ENCODE peak calls at places on chromosomes 3 and 15, in nine cellular contexts. One of them, this sample, is unnamed.

GRCh38 chr3:175346573-175347356 is 487.6 kb downstream of the NAALADL2 start:
- DNase-seq in lung: peak
- DNase-seq in stimulated activated CD4-positive, alpha-beta T cell treated with anti-CD3 and anti-CD28 coated beads, Interleukin-4, amount 100 ng/mL, for 48 hours: no peak
- DNase-seq in AG04449: peak
- DNase-seq in DMS153: peak
- DNase-seq in stimulated activated naive B cell treated with anti-CD40 and anti-IgM and Interleukin-4, amounts not matched to agents 10 μg/mL and 1 μg/mL and 100 μg/mL, for 72 hours: no peak
- DNase-seq in lower leg skin: peak
- DNase-seq in left colon: peak
- DNase-seq in occipital lobe: peak
- DNase-seq in this sample: peak

GRCh38 chr3:52845157-52845556 is 10.3 kb upstream of the MUSTN1 start:
- DNase-seq in lung: peak
- DNase-seq in stimulated activated CD4-positive, alpha-beta T cell treated with anti-CD3 and anti-CD28 coated beads, Interleukin-4, amount 100 ng/mL, for 48 hours: no peak
- DNase-seq in AG04449: no peak
- DNase-seq in DMS153: no peak
- DNase-seq in stimulated activated naive B cell treated with anti-CD40 and anti-IgM and Interleukin-4, amounts not matched to agents 10 μg/mL and 1 μg/mL and 100 μg/mL, for 72 hours: no peak
- DNase-seq in lower leg skin: peak
- DNase-seq in left colon: no peak
- DNase-seq in occipital lobe: no peak
- DNase-seq in this sample: no peak

GRCh38 chr3:167976880-167977498 is 118.7 kb downstream of the GOLIM4 start:
- DNase-seq in lung: no peak
- DNase-seq in stimulated activated CD4-positive, alpha-beta T cell treated with anti-CD3 and anti-CD28 coated beads, Interleukin-4, amount 100 ng/mL, for 48 hours: no peak
- DNase-seq in AG04449: no peak
- DNase-seq in DMS153: peak
- DNase-seq in stimulated activated naive B cell treated with anti-CD40 and anti-IgM and Interleukin-4, amounts not matched to agents 10 μg/mL and 1 μg/mL and 100 μg/mL, for 72 hours: no peak
- DNase-seq in lower leg skin: no peak
- DNase-seq in left colon: no peak
- DNase-seq in occipital lobe: no peak
- DNase-seq in this sample: no peak

GRCh38 chr3:149586871-149587270 is 71.0 kb downstream of the WWTR1 start:
- DNase-seq in lung: no peak
- DNase-seq in stimulated activated CD4-positive, alpha-beta T cell treated with anti-CD3 and anti-CD28 coated beads, Interleukin-4, amount 100 ng/mL, for 48 hours: no peak
- DNase-seq in AG04449: no peak
- DNase-seq in DMS153: no peak
- DNase-seq in stimulated activated naive B cell treated with anti-CD40 and anti-IgM and Interleukin-4, amounts not matched to agents 10 μg/mL and 1 μg/mL and 100 μg/mL, for 72 hours: no peak
- DNase-seq in lower leg skin: no peak
- DNase-seq in left colon: no peak
- DNase-seq in occipital lobe: no peak
- DNase-seq in this sample: no peak

GRCh38 chr15:66845266-66845785 is 143.3 kb downstream of the SMAD6 start:
- DNase-seq in lung: no peak
- DNase-seq in stimulated activated CD4-positive, alpha-beta T cell treated with anti-CD3 and anti-CD28 coated beads, Interleukin-4, amount 100 ng/mL, for 48 hours: no peak
- DNase-seq in AG04449: no peak
- DNase-seq in DMS153: no peak
- DNase-seq in stimulated activated naive B cell treated with anti-CD40 and anti-IgM and Interleukin-4, amounts not matched to agents 10 μg/mL and 1 μg/mL and 100 μg/mL, for 72 hours: no peak
- DNase-seq in lower leg skin: no peak
- DNase-seq in left colon: no peak
- DNase-seq in occipital lobe: no peak
- DNase-seq in this sample: no peak

GRCh38 chr3:193029800-193030199 is 112.1 kb upstream of the MB21D2 start:
- DNase-seq in lung: no peak
- DNase-seq in stimulated activated CD4-positive, alpha-beta T cell treated with anti-CD3 and anti-CD28 coated beads, Interleukin-4, amount 100 ng/mL, for 48 hours: no peak
- DNase-seq in AG04449: no peak
- DNase-seq in DMS153: peak
- DNase-seq in stimulated activated naive B cell treated with anti-CD40 and anti-IgM and Interleukin-4, amounts not matched to agents 10 μg/mL and 1 μg/mL and 100 μg/mL, for 72 hours: no peak
- DNase-seq in lower leg skin: no peak
- DNase-seq in left colon: no peak
- DNase-seq in occipital lobe: no peak
- DNase-seq in this sample: no peak

GRCh38 chr3:32593903-32594525 is 23.4 kb upstream of the DYNC1LI1 start:
- DNase-seq in lung: no peak
- DNase-seq in stimulated activated CD4-positive, alpha-beta T cell treated with anti-CD3 and anti-CD28 coated beads, Interleukin-4, amount 100 ng/mL, for 48 hours: no peak
- DNase-seq in AG04449: no peak
- DNase-seq in DMS153: no peak
- DNase-seq in stimulated activated naive B cell treated with anti-CD40 and anti-IgM and Interleukin-4, amounts not matched to agents 10 μg/mL and 1 μg/mL and 100 μg/mL, for 72 hours: no peak
- DNase-seq in lower leg skin: no peak
- DNase-seq in left colon: no peak
- DNase-seq in occipital lobe: peak
- DNase-seq in this sample: no peak

GRCh38 chr3:192156382-192156781 is 571.0 kb downstream of the FGF12 start:
- DNase-seq in lung: no peak
- DNase-seq in stimulated activated CD4-positive, alpha-beta T cell treated with anti-CD3 and anti-CD28 coated beads, Interleukin-4, amount 100 ng/mL, for 48 hours: no peak
- DNase-seq in AG04449: no peak
- DNase-seq in DMS153: peak
- DNase-seq in stimulated activated naive B cell treated with anti-CD40 and anti-IgM and Interleukin-4, amounts not matched to agents 10 μg/mL and 1 μg/mL and 100 μg/mL, for 72 hours: no peak
- DNase-seq in lower leg skin: no peak
- DNase-seq in left colon: no peak
- DNase-seq in occipital lobe: no peak
- DNase-seq in this sample: no peak

GRCh38 chr15:76433798-76434400 is 97.3 kb downstream of the ISL2 start:
- DNase-seq in lung: no peak
- DNase-seq in stimulated activated CD4-positive, alpha-beta T cell treated with anti-CD3 and anti-CD28 coated beads, Interleukin-4, amount 100 ng/mL, for 48 hours: no peak
- DNase-seq in AG04449: peak
- DNase-seq in DMS153: no peak
- DNase-seq in stimulated activated naive B cell treated with anti-CD40 and anti-IgM and Interleukin-4, amounts not matched to agents 10 μg/mL and 1 μg/mL and 100 μg/mL, for 72 hours: no peak
- DNase-seq in lower leg skin: no peak
- DNase-seq in left colon: no peak
- DNase-seq in occipital lobe: no peak
- DNase-seq in this sample: no peak

GRCh38 chr3:152384412-152384811 is 115.7 kb downstream of the MBNL1 start:
- DNase-seq in lung: no peak
- DNase-seq in stimulated activated CD4-positive, alpha-beta T cell treated with anti-CD3 and anti-CD28 coated beads, Interleukin-4, amount 100 ng/mL, for 48 hours: no peak
- DNase-seq in AG04449: no peak
- DNase-seq in DMS153: no peak
- DNase-seq in stimulated activated naive B cell treated with anti-CD40 and anti-IgM and Interleukin-4, amounts not matched to agents 10 μg/mL and 1 μg/mL and 100 μg/mL, for 72 hours: no peak
- DNase-seq in lower leg skin: no peak
- DNase-seq in left colon: no peak
- DNase-seq in occipital lobe: no peak
- DNase-seq in this sample: no peak

GRCh38 chr3:132421832-132422231 is 4.5 kb downstream of the DNAJC13 start:
- DNase-seq in lung: no peak
- DNase-seq in stimulated activated CD4-positive, alpha-beta T cell treated with anti-CD3 and anti-CD28 coated beads, Interleukin-4, amount 100 ng/mL, for 48 hours: no peak
- DNase-seq in AG04449: peak
- DNase-seq in DMS153: no peak
- DNase-seq in stimulated activated naive B cell treated with anti-CD40 and anti-IgM and Interleukin-4, amounts not matched to agents 10 μg/mL and 1 μg/mL and 100 μg/mL, for 72 hours: no peak
- DNase-seq in lower leg skin: no peak
- DNase-seq in left colon: no peak
- DNase-seq in occipital lobe: no peak
- DNase-seq in this sample: no peak

GRCh38 chr3:46619845-46620778 is 7.8 kb downstream of the FAM240A start:
- DNase-seq in lung: no peak
- DNase-seq in stimulated activated CD4-positive, alpha-beta T cell treated with anti-CD3 and anti-CD28 coated beads, Interleukin-4, amount 100 ng/mL, for 48 hours: no peak
- DNase-seq in AG04449: no peak
- DNase-seq in DMS153: no peak
- DNase-seq in stimulated activated naive B cell treated with anti-CD40 and anti-IgM and Interleukin-4, amounts not matched to agents 10 μg/mL and 1 μg/mL and 100 μg/mL, for 72 hours: no peak
- DNase-seq in lower leg skin: no peak
- DNase-seq in left colon: no peak
- DNase-seq in occipital lobe: no peak
- DNase-seq in this sample: no peak

GRCh38 chr15:80437492-80437891 is 33.3 kb downstream of the ARNT2 start:
- DNase-seq in lung: no peak
- DNase-seq in stimulated activated CD4-positive, alpha-beta T cell treated with anti-CD3 and anti-CD28 coated beads, Interleukin-4, amount 100 ng/mL, for 48 hours: no peak
- DNase-seq in AG04449: no peak
- DNase-seq in DMS153: no peak
- DNase-seq in stimulated activated naive B cell treated with anti-CD40 and anti-IgM and Interleukin-4, amounts not matched to agents 10 μg/mL and 1 μg/mL and 100 μg/mL, for 72 hours: no peak
- DNase-seq in lower leg skin: no peak
- DNase-seq in left colon: no peak
- DNase-seq in occipital lobe: peak
- DNase-seq in this sample: peak

GRCh38 chr3:144636833-144637232 is 665.2 kb downstream of the DIPK2A start:
- DNase-seq in lung: no peak
- DNase-seq in stimulated activated CD4-positive, alpha-beta T cell treated with anti-CD3 and anti-CD28 coated beads, Interleukin-4, amount 100 ng/mL, for 48 hours: no peak
- DNase-seq in AG04449: no peak
- DNase-seq in DMS153: no peak
- DNase-seq in stimulated activated naive B cell treated with anti-CD40 and anti-IgM and Interleukin-4, amounts not matched to agents 10 μg/mL and 1 μg/mL and 100 μg/mL, for 72 hours: no peak
- DNase-seq in lower leg skin: no peak
- DNase-seq in left colon: no peak
- DNase-seq in occipital lobe: no peak
- DNase-seq in this sample: no peak

GRCh38 chr3:41267975-41268640 is 68.8 kb downstream of the CTNNB1 start:
- DNase-seq in lung: no peak
- DNase-seq in stimulated activated CD4-positive, alpha-beta T cell treated with anti-CD3 and anti-CD28 coated beads, Interleukin-4, amount 100 ng/mL, for 48 hours: no peak
- DNase-seq in AG04449: peak
- DNase-seq in DMS153: peak
- DNase-seq in stimulated activated naive B cell treated with anti-CD40 and anti-IgM and Interleukin-4, amounts not matched to agents 10 μg/mL and 1 μg/mL and 100 μg/mL, for 72 hours: no peak
- DNase-seq in lower leg skin: no peak
- DNase-seq in left colon: no peak
- DNase-seq in occipital lobe: no peak
- DNase-seq in this sample: no peak

GRCh38 chr15:20357139-20358065 is 184.2 kb downstream of the GOLGA6L6 start:
- DNase-seq in lung: no peak
- DNase-seq in stimulated activated CD4-positive, alpha-beta T cell treated with anti-CD3 and anti-CD28 coated beads, Interleukin-4, amount 100 ng/mL, for 48 hours: no peak
- DNase-seq in AG04449: no peak
- DNase-seq in DMS153: no peak
- DNase-seq in stimulated activated naive B cell treated with anti-CD40 and anti-IgM and Interleukin-4, amounts not matched to agents 10 μg/mL and 1 μg/mL and 100 μg/mL, for 72 hours: no peak
- DNase-seq in lower leg skin: no peak
- DNase-seq in left colon: peak
- DNase-seq in occipital lobe: no peak
- DNase-seq in this sample: no peak

GRCh38 chr3:138681463-138682215 is 73.1 kb downstream of the FAIM start:
- DNase-seq in lung: no peak
- DNase-seq in stimulated activated CD4-positive, alpha-beta T cell treated with anti-CD3 and anti-CD28 coated beads, Interleukin-4, amount 100 ng/mL, for 48 hours: no peak
- DNase-seq in AG04449: no peak
- DNase-seq in DMS153: no peak
- DNase-seq in stimulated activated naive B cell treated with anti-CD40 and anti-IgM and Interleukin-4, amounts not matched to agents 10 μg/mL and 1 μg/mL and 100 μg/mL, for 72 hours: no peak
- DNase-seq in lower leg skin: no peak
- DNase-seq in left colon: no peak
- DNase-seq in occipital lobe: no peak
- DNase-seq in this sample: no peak

GRCh38 chr3:123406598-123406997 is 42.3 kb downstream of the ADCY5 start:
- DNase-seq in lung: peak
- DNase-seq in stimulated activated CD4-positive, alpha-beta T cell treated with anti-CD3 and anti-CD28 coated beads, Interleukin-4, amount 100 ng/mL, for 48 hours: no peak
- DNase-seq in AG04449: no peak
- DNase-seq in DMS153: no peak
- DNase-seq in stimulated activated naive B cell treated with anti-CD40 and anti-IgM and Interleukin-4, amounts not matched to agents 10 μg/mL and 1 μg/mL and 100 μg/mL, for 72 hours: no peak
- DNase-seq in lower leg skin: no peak
- DNase-seq in left colon: peak
- DNase-seq in occipital lobe: no peak
- DNase-seq in this sample: no peak

GRCh38 chr3:109803274-109803673 is 465.9 kb upstream of the DPPA4 start:
- DNase-seq in lung: no peak
- DNase-seq in stimulated activated CD4-positive, alpha-beta T cell treated with anti-CD3 and anti-CD28 coated beads, Interleukin-4, amount 100 ng/mL, for 48 hours: no peak
- DNase-seq in AG04449: no peak
- DNase-seq in DMS153: no peak
- DNase-seq in stimulated activated naive B cell treated with anti-CD40 and anti-IgM and Interleukin-4, amounts not matched to agents 10 μg/mL and 1 μg/mL and 100 μg/mL, for 72 hours: no peak
- DNase-seq in lower leg skin: no peak
- DNase-seq in left colon: no peak
- DNase-seq in occipital lobe: no peak
- DNase-seq in this sample: no peak

GRCh38 chr15:29411299-29411698 is 141.7 kb upstream of the NSMCE3 start:
- DNase-seq in lung: no peak
- DNase-seq in stimulated activated CD4-positive, alpha-beta T cell treated with anti-CD3 and anti-CD28 coated beads, Interleukin-4, amount 100 ng/mL, for 48 hours: no peak
- DNase-seq in AG04449: no peak
- DNase-seq in DMS153: no peak
- DNase-seq in stimulated activated naive B cell treated with anti-CD40 and anti-IgM and Interleukin-4, amounts not matched to agents 10 μg/mL and 1 μg/mL and 100 μg/mL, for 72 hours: no peak
- DNase-seq in lower leg skin: no peak
- DNase-seq in left colon: no peak
- DNase-seq in occipital lobe: no peak
- DNase-seq in this sample: no peak

GRCh38 chr3:162437480-162437879 is 940.9 kb downstream of the OTOL1 start:
- DNase-seq in lung: no peak
- DNase-seq in stimulated activated CD4-positive, alpha-beta T cell treated with anti-CD3 and anti-CD28 coated beads, Interleukin-4, amount 100 ng/mL, for 48 hours: no peak
- DNase-seq in AG04449: no peak
- DNase-seq in DMS153: no peak
- DNase-seq in stimulated activated naive B cell treated with anti-CD40 and anti-IgM and Interleukin-4, amounts not matched to agents 10 μg/mL and 1 μg/mL and 100 μg/mL, for 72 hours: no peak
- DNase-seq in lower leg skin: no peak
- DNase-seq in left colon: no peak
- DNase-seq in occipital lobe: no peak
- DNase-seq in this sample: no peak

GRCh38 chr3:46664971-46665762 is 28.3 kb downstream of the ALS2CL start:
- DNase-seq in lung: no peak
- DNase-seq in stimulated activated CD4-positive, alpha-beta T cell treated with anti-CD3 and anti-CD28 coated beads, Interleukin-4, amount 100 ng/mL, for 48 hours: no peak
- DNase-seq in AG04449: no peak
- DNase-seq in DMS153: no peak
- DNase-seq in stimulated activated naive B cell treated with anti-CD40 and anti-IgM and Interleukin-4, amounts not matched to agents 10 μg/mL and 1 μg/mL and 100 μg/mL, for 72 hours: no peak
- DNase-seq in lower leg skin: no peak
- DNase-seq in left colon: no peak
- DNase-seq in occipital lobe: peak
- DNase-seq in this sample: no peak

GRCh38 chr15:76664895-76665294 is 240.2 kb downstream of the SCAPER start:
- DNase-seq in lung: no peak
- DNase-seq in stimulated activated CD4-positive, alpha-beta T cell treated with anti-CD3 and anti-CD28 coated beads, Interleukin-4, amount 100 ng/mL, for 48 hours: no peak
- DNase-seq in AG04449: no peak
- DNase-seq in DMS153: no peak
- DNase-seq in stimulated activated naive B cell treated with anti-CD40 and anti-IgM and Interleukin-4, amounts not matched to agents 10 μg/mL and 1 μg/mL and 100 μg/mL, for 72 hours: no peak
- DNase-seq in lower leg skin: no peak
- DNase-seq in left colon: no peak
- DNase-seq in occipital lobe: no peak
- DNase-seq in this sample: no peak

GRCh38 chr15:94079968-94080367 is 151.4 kb upstream of the MCTP2 start:
- DNase-seq in lung: no peak
- DNase-seq in stimulated activated CD4-positive, alpha-beta T cell treated with anti-CD3 and anti-CD28 coated beads, Interleukin-4, amount 100 ng/mL, for 48 hours: no peak
- DNase-seq in AG04449: no peak
- DNase-seq in DMS153: no peak
- DNase-seq in stimulated activated naive B cell treated with anti-CD40 and anti-IgM and Interleukin-4, amounts not matched to agents 10 μg/mL and 1 μg/mL and 100 μg/mL, for 72 hours: no peak
- DNase-seq in lower leg skin: no peak
- DNase-seq in left colon: no peak
- DNase-seq in occipital lobe: no peak
- DNase-seq in this sample: no peak

GRCh38 chr3:131453536-131453935 is 49.2 kb downstream of the MRPL3 start:
- DNase-seq in lung: no peak
- DNase-seq in stimulated activated CD4-positive, alpha-beta T cell treated with anti-CD3 and anti-CD28 coated beads, Interleukin-4, amount 100 ng/mL, for 48 hours: no peak
- DNase-seq in AG04449: no peak
- DNase-seq in DMS153: no peak
- DNase-seq in stimulated activated naive B cell treated with anti-CD40 and anti-IgM and Interleukin-4, amounts not matched to agents 10 μg/mL and 1 μg/mL and 100 μg/mL, for 72 hours: no peak
- DNase-seq in lower leg skin: no peak
- DNase-seq in left colon: no peak
- DNase-seq in occipital lobe: no peak
- DNase-seq in this sample: no peak

GRCh38 chr15:50971115-50971514 is 62.6 kb downstream of the AP4E1 start:
- DNase-seq in lung: no peak
- DNase-seq in stimulated activated CD4-positive, alpha-beta T cell treated with anti-CD3 and anti-CD28 coated beads, Interleukin-4, amount 100 ng/mL, for 48 hours: no peak
- DNase-seq in AG04449: no peak
- DNase-seq in DMS153: no peak
- DNase-seq in stimulated activated naive B cell treated with anti-CD40 and anti-IgM and Interleukin-4, amounts not matched to agents 10 μg/mL and 1 μg/mL and 100 μg/mL, for 72 hours: no peak
- DNase-seq in lower leg skin: no peak
- DNase-seq in left colon: no peak
- DNase-seq in occipital lobe: no peak
- DNase-seq in this sample: no peak

GRCh38 chr15:49242820-49243219 is 72.8 kb downstream of the GALK2 start:
- DNase-seq in lung: no peak
- DNase-seq in stimulated activated CD4-positive, alpha-beta T cell treated with anti-CD3 and anti-CD28 coated beads, Interleukin-4, amount 100 ng/mL, for 48 hours: no peak
- DNase-seq in AG04449: no peak
- DNase-seq in DMS153: no peak
- DNase-seq in stimulated activated naive B cell treated with anti-CD40 and anti-IgM and Interleukin-4, amounts not matched to agents 10 μg/mL and 1 μg/mL and 100 μg/mL, for 72 hours: no peak
- DNase-seq in lower leg skin: no peak
- DNase-seq in left colon: no peak
- DNase-seq in occipital lobe: no peak
- DNase-seq in this sample: no peak

GRCh38 chr3:171842864-171843511 is at the start of gene TMEM212:
- DNase-seq in lung: no peak
- DNase-seq in stimulated activated CD4-positive, alpha-beta T cell treated with anti-CD3 and anti-CD28 coated beads, Interleukin-4, amount 100 ng/mL, for 48 hours: no peak
- DNase-seq in AG04449: no peak
- DNase-seq in DMS153: peak
- DNase-seq in stimulated activated naive B cell treated with anti-CD40 and anti-IgM and Interleukin-4, amounts not matched to agents 10 μg/mL and 1 μg/mL and 100 μg/mL, for 72 hours: no peak
- DNase-seq in lower leg skin: no peak
- DNase-seq in left colon: no peak
- DNase-seq in occipital lobe: no peak
- DNase-seq in this sample: no peak

GRCh38 chr3:143314291-143315093 is 194.9 kb downstream of the CHST2 start:
- DNase-seq in lung: no peak
- DNase-seq in stimulated activated CD4-positive, alpha-beta T cell treated with anti-CD3 and anti-CD28 coated beads, Interleukin-4, amount 100 ng/mL, for 48 hours: no peak
- DNase-seq in AG04449: no peak
- DNase-seq in DMS153: no peak
- DNase-seq in stimulated activated naive B cell treated with anti-CD40 and anti-IgM and Interleukin-4, amounts not matched to agents 10 μg/mL and 1 μg/mL and 100 μg/mL, for 72 hours: no peak
- DNase-seq in lower leg skin: no peak
- DNase-seq in left colon: no peak
- DNase-seq in occipital lobe: no peak
- DNase-seq in this sample: no peak

GRCh38 chr3:15427981-15428380 is 583 bp downstream of the EAF1 start:
- DNase-seq in lung: no peak
- DNase-seq in stimulated activated CD4-positive, alpha-beta T cell treated with anti-CD3 and anti-CD28 coated beads, Interleukin-4, amount 100 ng/mL, for 48 hours: no peak
- DNase-seq in AG04449: no peak
- DNase-seq in DMS153: no peak
- DNase-seq in stimulated activated naive B cell treated with anti-CD40 and anti-IgM and Interleukin-4, amounts not matched to agents 10 μg/mL and 1 μg/mL and 100 μg/mL, for 72 hours: no peak
- DNase-seq in lower leg skin: no peak
- DNase-seq in left colon: peak
- DNase-seq in occipital lobe: no peak
- DNase-seq in this sample: no peak

GRCh38 chr15:94225616-94226015 is 5.7 kb upstream of the MCTP2 start:
- DNase-seq in lung: no peak
- DNase-seq in stimulated activated CD4-positive, alpha-beta T cell treated with anti-CD3 and anti-CD28 coated beads, Interleukin-4, amount 100 ng/mL, for 48 hours: no peak
- DNase-seq in AG04449: no peak
- DNase-seq in DMS153: no peak
- DNase-seq in stimulated activated naive B cell treated with anti-CD40 and anti-IgM and Interleukin-4, amounts not matched to agents 10 μg/mL and 1 μg/mL and 100 μg/mL, for 72 hours: no peak
- DNase-seq in lower leg skin: no peak
- DNase-seq in left colon: no peak
- DNase-seq in occipital lobe: no peak
- DNase-seq in this sample: no peak